ENCODE peak calls at places on chromosome 5, in six cellular contexts. W is activated B cell treated with CpG ODN at 0.5 μM for 24 hours, A is upper lobe of left lung, F is kidney, R is GM10248, I is heart right ventricle. B is an unnamed sample.

GRCh38 chr5:66639036-66639435 is 42.8 kb downstream of the MAST4 start:
- DNase-seq in R (peak; percentile 18), I (no peak), F (no peak), W (no peak), A (no peak), B (no peak)

GRCh38 chr5:82551840-82552385 is 273.8 kb upstream of the RPS23 start:
- DNase-seq in F (no peak), R (no peak), A (no peak), W (no peak), I (no peak), B (no peak)

GRCh38 chr5:75536694-75537360 is 25.1 kb downstream of the POLK start:
- DNase-seq in W (no peak), F (peak; percentile 64), A (no peak), R (no peak), I (no peak), B (no peak)

GRCh38 chr5:175823731-175824525 is 47.5 kb upstream of the CPLX2 start:
- DNase-seq in R (no peak), F (peak; percentile 10), W (no peak), I (no peak), A (no peak), B (no peak)

GRCh38 chr5:135230326-135230925 is 168.6 kb downstream of the MACROH2A1 start:
- DNase-seq in F (peak; percentile 73), R (no peak), A (peak; percentile 46), W (no peak), I (peak; percentile 57), B (no peak)

GRCh38 chr5:172792693-172793570 is 21.9 kb upstream of the DUSP1 start:
- DNase-seq in F (no peak), A (no peak), R (no peak), W (no peak), I (no peak), B (no peak)

GRCh38 chr5:75226916-75227315 is 9.8 kb downstream of the ANKRD31 start:
- DNase-seq in R (no peak), I (no peak), A (no peak), F (no peak), W (no peak), B (no peak)

GRCh38 chr5:113273949-113274348 is 160.8 kb downstream of the TSSK1B start:
- DNase-seq in R (no peak), F (no peak), A (no peak), I (no peak), W (no peak), B (no peak)

GRCh38 chr5:34587355-34588241 is 68.5 kb upstream of the RAI14 start:
- DNase-seq in A (no peak), F (no peak), W (no peak), R (no peak), I (no peak), B (no peak)

GRCh38 chr5:74634611-74635286 is 5.8 kb downstream of the ENC1 start:
- DNase-seq in R (no peak), I (no peak), W (no peak), A (no peak), F (no peak), B (no peak)

GRCh38 chr5:60856059-60856458 is 12.0 kb upstream of the ELOVL7 start:
- DNase-seq in I (no peak), W (no peak), F (no peak), A (no peak), R (no peak), B (no peak)

GRCh38 chr5:69531010-69531785 is 28.8 kb upstream of the GTF2H2C start:
- DNase-seq in R (no peak), I (no peak), A (no peak), W (no peak), F (no peak), B (no peak)

GRCh38 chr5:60541980-60542379 is 158.0 kb downstream of the DEPDC1B start:
- DNase-seq in I (no peak), R (no peak), A (no peak), F (no peak), W (no peak), B (no peak)

GRCh38 chr5:65801332-65801731 is 79.3 kb downstream of the NLN start:
- DNase-seq in A (no peak), I (no peak), F (no peak), R (no peak), W (no peak), B (no peak)

GRCh38 chr5:169814045-169814444 is 166.2 kb downstream of the INSYN2B start:
- DNase-seq in A (no peak), I (no peak), W (no peak), F (no peak), R (no peak), B (no peak)

GRCh38 chr5:94021246-94021645 is 279.8 kb upstream of the POU5F2 start:
- DNase-seq in F (no peak), W (no peak), A (no peak), I (no peak), R (no peak), B (no peak)

GRCh38 chr5:96335873-96336272 is 97.2 kb downstream of the PCSK1 start:
- DNase-seq in R (no peak), A (no peak), I (no peak), W (no peak), F (no peak), B (no peak)

GRCh38 chr5:65830856-65831255 is 95.5 kb upstream of the ERBIN start:
- DNase-seq in I (no peak), R (no peak), F (no peak), A (no peak), W (no peak), B (no peak)

GRCh38 chr5:64789457-64789856 is 20.7 kb downstream of the CWC27 start:
- DNase-seq in I (no peak), R (no peak), F (no peak), W (no peak), A (no peak), B (no peak)

GRCh38 chr5:171702391-171702790 is 83.2 kb upstream of the SMIM23 start:
- DNase-seq in R (no peak), A (no peak), F (no peak), W (no peak), I (no peak), B (no peak)

GRCh38 chr5:64147849-64148441 is 17.7 kb upstream of the RNF180 start:
- DNase-seq in F (peak; percentile 81), A (no peak), R (peak; percentile 31), I (peak; percentile 44), W (no peak), B (no peak)

GRCh38 chr5:174825587-174825986 is 101.2 kb downstream of the MSX2 start:
- DNase-seq in A (no peak), W (no peak), R (no peak), I (no peak), F (no peak), B (no peak)

GRCh38 chr5:83895860-83896259 is 175.2 kb upstream of the HAPLN1 start:
- DNase-seq in W (no peak), R (no peak), F (no peak), A (no peak), I (no peak), B (no peak)

GRCh38 chr5:83077662-83078261 is 415 bp downstream of the XRCC4 start:
- DNase-seq in R (no peak), I (no peak), A (no peak), W (peak; percentile 27), F (no peak), B (no peak)

GRCh38 chr5:83340511-83340918 is 131.0 kb upstream of the VCAN start:
- DNase-seq in W (no peak), R (no peak), A (no peak), I (no peak), F (no peak), B (no peak)

GRCh38 chr5:122286547-122286946 is 25.5 kb upstream of the SNCAIP start:
- DNase-seq in R (no peak), A (no peak), W (no peak), F (no peak), I (no peak), B (no peak)

GRCh38 chr5:178589180-178590140 is 733 bp downstream of the COL23A1 start:
- DNase-seq in W (no peak), I (peak; percentile 43), F (peak; percentile 82), R (no peak), A (no peak), B (no peak)

GRCh38 chr5:68730220-68731010 is 363.4 kb upstream of the SLC30A5 start:
- DNase-seq in I (no peak), R (no peak), A (no peak), F (no peak), W (no peak), B (no peak)

GRCh38 chr5:34621280-34622045 is 34.7 kb upstream of the RAI14 start:
- DNase-seq in I (no peak), A (no peak), W (no peak), R (no peak), F (no peak), B (no peak)

GRCh38 chr5:150186796-150187356 is 3.0 kb upstream of the SLC6A7 start:
- DNase-seq in A (no peak), R (no peak), F (no peak), W (no peak), I (no peak), B (no peak)

GRCh38 chr5:135878156-135878620 is 17.5 kb downstream of the IL9 start:
- DNase-seq in A (peak; percentile 36), F (no peak), I (no peak), R (no peak), W (no peak), B (no peak)

GRCh38 chr5:37723147-37723961 is 116.5 kb downstream of the GDNF start:
- DNase-seq in I (no peak), W (no peak), R (no peak), F (no peak), A (no peak), B (no peak)

DNA sequence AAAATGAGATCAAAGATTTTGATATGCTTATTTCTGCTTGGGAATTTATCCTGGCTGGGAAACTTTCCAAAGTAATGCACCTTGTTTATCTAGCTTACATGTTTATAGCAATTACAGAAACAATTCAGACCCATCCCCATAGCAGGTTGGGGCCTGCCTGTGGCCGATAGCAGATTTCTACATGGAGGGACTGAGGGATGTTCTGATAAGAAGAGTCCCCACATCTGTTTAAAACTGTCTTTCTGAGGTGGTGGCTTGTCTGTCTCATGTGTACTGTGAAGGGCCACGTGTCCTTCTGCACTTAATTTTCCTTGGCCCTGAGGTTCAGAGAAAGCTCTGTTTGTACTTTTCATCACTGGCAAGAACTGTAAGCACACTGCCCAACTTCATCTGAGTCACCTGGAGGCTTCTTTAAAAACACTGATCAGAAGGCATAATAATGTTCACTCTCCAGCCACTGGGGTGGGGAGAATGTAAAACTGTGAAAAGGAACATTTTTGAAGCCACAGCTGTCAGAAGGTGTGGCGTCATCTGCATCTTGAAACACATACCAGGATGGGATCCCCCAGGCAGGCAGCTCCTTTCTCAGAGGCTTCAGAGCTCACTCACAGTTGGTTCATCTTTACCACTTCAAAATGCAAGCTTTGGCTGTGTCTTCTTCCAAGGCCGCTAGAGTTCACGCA is 80.3 kb downstream of the MAP1B start:
- DNase-seq in A (no peak), I (no peak), R (no peak), F (no peak), W (no peak), B (no peak)
- TF ChIP-seq CTCF in A (no peak), I (no peak), R (no peak), F (no peak), W (no peak), B (no peak)

GRCh38 chr5:111673896-111674626 is 82.9 kb downstream of the NREP start:
- DNase-seq in F (no peak), I (no peak), A (no peak), W (no peak), R (no peak), B (no peak)
- TF ChIP-seq CTCF in F (no peak), I (no peak), A (no peak), W (no peak), R (no peak), B (no peak)

GRCh38 chr5:90606539-90606938 is 47.9 kb downstream of the ADGRV1 start:
- DNase-seq in I (no peak), F (no peak), R (no peak), W (no peak), A (no peak), B (no peak)
- TF ChIP-seq CTCF in I (peak; percentile 16), F (no peak), R (peak; percentile 27), W (no peak), A (no peak), B (peak; percentile 43)

GRCh38 chr5:127216906-127217675 is 73.5 kb upstream of the MEGF10 start:
- DNase-seq in I (no peak), A (no peak), W (no peak), R (no peak), F (no peak), B (no peak)
- TF ChIP-seq CTCF in I (no peak), A (no peak), W (no peak), R (no peak), F (no peak), B (peak; percentile 40)

B was measured in type B pancreatic cell.